ENCODE peak calls at places on chromosomes 13 and 19, in five cellular contexts. S is fibroblast of lung, M is stomach, E is mammary epithelial cell, V is A549. A is an unnamed sample. For H3K9me3, the result is how much of the 10 kb centered on the place peaks cover.

GRCh38 chr19:47106819-47107200 is 6.8 kb downstream of the ZC3H4 start:
- DNase-seq in S (no peak), M (no peak), E (no peak), V (no peak), A (no peak)

GRCh38 chr13:40682449-40683240 is 16.2 kb upstream of the FOXO1 start:
- DNase-seq in S (peak), M (no peak), E (no peak), V (peak), A (no peak)

GRCh38 chr13:93066187-93066586 is 160.4 kb upstream of the GPC6 start:
- DNase-seq in S (peak), M (no peak), E (peak), V (no peak), A (no peak)

GRCh38 chr13:33348366-33348765 is 62.8 kb upstream of the STARD13 start:
- DNase-seq in S (peak), M (no peak), E (no peak), V (no peak), A (no peak)

GRCh38 chr19:16088351-16088984 is 12.2 kb downstream of the TPM4 start:
- DNase-seq in S (peak), M (peak), E (no peak), V (peak), A (no peak)

GRCh38 chr19:35404879-35405622 is 34.2 kb downstream of the GPR42 start:
- DNase-seq in S (peak), M (peak), E (peak), V (peak), A (no peak)

GRCh38 chr19:53958168-53958571 is 4.6 kb upstream of the CACNG8 start:
- DNase-seq in S (no peak), M (no peak), E (no peak), V (no peak), A (no peak)

GRCh38 chr13:60230593-60230992 is 66.9 kb upstream of the DIAPH3 start:
- DNase-seq in S (peak), M (no peak), E (no peak), V (no peak), A (no peak)

GRCh38 chr13:48265217-48265815 is 32.3 kb downstream of the ITM2B start:
- DNase-seq in S (no peak), M (no peak), E (no peak), V (no peak), A (no peak)

GRCh38 chr19:18603255-18603957 is 3.2 kb downstream of the CRLF1 start:
- DNase-seq in S (no peak), M (no peak), E (no peak), V (peak), A (no peak)

GRCh38 chr13:75643693-75644092 is 7.6 kb downstream of the LMO7 start:
- DNase-seq in S (no peak), M (no peak), E (no peak), V (no peak), A (no peak)

GRCh38 chr13:25847635-25848616 is 203.9 kb downstream of the SHISA2 start:
- DNase-seq in S (no peak), M (no peak), E (no peak), V (no peak), A (no peak)

GRCh38 chr13:40490086-40490723 is 176.2 kb downstream of the FOXO1 start:
- DNase-seq in S (no peak), M (peak), E (no peak), V (no peak), A (no peak)

GRCh38 chr19:2426661-2427322 is 594 bp downstream of the TIMM13 start:
- DNase-seq in S (peak), M (peak), E (peak), V (peak), A (no peak)

GRCh38 chr13:99542788-99543406 is 41.6 kb downstream of the TM9SF2 start:
- DNase-seq in S (no peak), M (no peak), E (no peak), V (no peak), A (peak)

GRCh38 chr13:80339841-80340642 is 884 bp downstream of the SPRY2 start:
- DNase-seq in S (peak), M (peak), E (peak), V (peak), A (no peak)

GRCh38 chr19:10670876-10671804 is 17.0 kb downstream of the ILF3 start:
- DNase-seq in S (no peak), M (no peak), E (no peak), V (no peak), A (no peak)

GRCh38 chr13:43787998-43788397 is 1.2 kb upstream of the ENOX1 start:
- DNase-seq in S (peak), M (no peak), E (no peak), V (peak), A (no peak)

GRCh38 chr13:106357198-106357597 is 178.3 kb downstream of the EFNB2 start:
- DNase-seq in S (no peak), M (no peak), E (peak), V (no peak), A (no peak)

GRCh38 chr13:25738797-25739196 is 313.0 kb downstream of the SHISA2 start:
- DNase-seq in S (no peak), M (no peak), E (no peak), V (no peak), A (no peak)

GRCh38 chr13:94494021-94494420 is 14.5 kb upstream of the DCT start:
- DNase-seq in S (no peak), M (no peak), E (no peak), V (no peak), A (no peak)

GRCh38 chr19:47475460-47475859 is 3.8 kb upstream of the SLC8A2 start:
- DNase-seq in S (no peak), M (no peak), E (no peak), V (no peak), A (no peak)

GRCh38 chr19:33510728-33511255 is 10.8 kb downstream of the PEPD start:
- DNase-seq in S (no peak), M (no peak), E (no peak), V (no peak), A (no peak)

GRCh38 chr13:35765941-35766340 is 289.5 kb upstream of the MAB21L1 start:
- DNase-seq in S (no peak), M (no peak), E (no peak), V (no peak), A (no peak)

GRCh38 chr13:99967498-99967883 is 4.1 kb downstream of the ZIC5 start:
- DNase-seq in S (no peak), M (no peak), E (no peak), V (no peak), A (no peak)

GRCh38 chr13:41384749-41385503 is 72.4 kb upstream of the RGCC start:
- DNase-seq in S (peak), M (no peak), E (no peak), V (peak), A (no peak)

GRCh38 chr13:47484564-47484963 is 516.5 kb downstream of the SUCLA2 start:
- DNase-seq in S (peak), M (no peak), E (peak), V (no peak), A (no peak)

GRCh38 chr13:113151745-113152707 is 6.4 kb upstream of the PROZ start:
- DNase-seq in S (peak), M (no peak), E (no peak), V (no peak), A (no peak)

GRCh38 chr19:14203258-14203657 is 2.7 kb downstream of the ADGRL1 start:
- DNase-seq in S (no peak), M (no peak), E (no peak), V (no peak), A (no peak)

GRCh38 chr13:20291037-20291436 is 58.9 kb upstream of the GJB6 start:
- DNase-seq in S (no peak), M (no peak), E (no peak), V (no peak), A (no peak)

GRCh38 chr19:44113138-44113783 is at the start of gene ZNF225:
- DNase-seq in S (peak), M (peak), E (peak), V (peak), A (peak)

GRCh38 chr19:44111910-44112463 is 1.2 kb upstream of the ZNF225 start:
- DNase-seq in S (peak), M (no peak), E (peak), V (no peak), A (no peak)

GRCh38 chr19:44112802-44113137 is 429 bp upstream of the ZNF225 start:
- DNase-seq in S (no peak), M (no peak), E (no peak), V (no peak), A (no peak)

GRCh38 chr19:44107751-44108150 is 5.4 kb upstream of the ZNF225 start:
- DNase-seq in S (no peak), M (no peak), E (no peak), V (no peak), A (no peak)

DNA sequence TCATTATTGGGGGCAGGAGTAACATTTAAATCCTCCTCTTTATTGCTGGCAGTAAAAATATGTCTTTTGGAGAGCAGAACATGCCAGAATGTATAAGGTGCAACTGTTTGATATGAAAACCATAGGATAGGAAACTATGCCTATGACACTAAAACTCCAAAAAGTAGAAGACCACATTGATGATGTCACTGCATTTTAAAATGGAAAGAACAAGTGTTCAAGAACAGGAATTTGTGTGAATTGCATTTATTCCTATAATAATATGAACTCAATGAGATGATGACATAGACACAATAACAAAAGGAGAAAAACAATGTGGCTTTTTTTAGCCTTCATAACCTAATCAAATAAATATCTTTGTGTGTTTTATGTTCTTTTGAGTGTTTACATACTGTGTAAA is 3.7 kb upstream of the ZNF225 start:
- DNase-seq in S (no peak), M (no peak), E (no peak), V (no peak), A (no peak)
- H3K9me3 ChIP-seq in S (under half), M (under half), E (under half), V (half or more), A (half or more)

GRCh38 chr19:13022111-13022858 is 27.0 kb downstream of the NFIX start:
- DNase-seq in S (peak), M (no peak), E (peak), V (no peak), A (no peak)
- H3K9me3 ChIP-seq in S (under half), M (under half), E (under half), V (under half), A (under half)

GRCh38 chr13:111511219-111511732 is 190.8 kb downstream of the TEX29 start:
- DNase-seq in S (no peak), M (no peak), E (no peak), V (no peak), A (no peak)
- H3K9me3 ChIP-seq in S (under half), M (under half), E (under half), V (under half), A (under half)

DNA sequence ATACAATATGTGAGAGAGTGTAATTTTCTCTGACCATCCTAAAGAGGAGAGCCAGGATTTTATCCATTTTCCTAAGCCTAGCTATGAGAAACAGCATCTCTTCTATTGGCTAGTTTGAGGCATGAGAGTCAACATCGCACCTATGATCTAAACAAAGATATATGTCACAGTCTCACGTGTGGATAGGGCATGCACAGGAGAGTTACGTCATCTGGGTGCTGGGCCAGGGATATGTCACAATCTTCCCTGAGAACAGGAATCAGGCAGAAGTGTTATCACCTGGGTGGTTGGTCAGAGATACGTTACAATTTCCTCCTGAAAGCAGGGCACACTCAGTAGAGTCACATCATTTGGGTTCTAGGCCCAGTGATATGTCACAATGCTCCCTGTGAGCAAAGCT is 53.9 kb upstream of the ZNF730 start:
- DNase-seq in S (no peak), M (no peak), E (no peak), V (no peak), A (no peak)
- H3K9me3 ChIP-seq in S (under half), M (under half), E (under half), V (under half), A (under half)

DNA sequence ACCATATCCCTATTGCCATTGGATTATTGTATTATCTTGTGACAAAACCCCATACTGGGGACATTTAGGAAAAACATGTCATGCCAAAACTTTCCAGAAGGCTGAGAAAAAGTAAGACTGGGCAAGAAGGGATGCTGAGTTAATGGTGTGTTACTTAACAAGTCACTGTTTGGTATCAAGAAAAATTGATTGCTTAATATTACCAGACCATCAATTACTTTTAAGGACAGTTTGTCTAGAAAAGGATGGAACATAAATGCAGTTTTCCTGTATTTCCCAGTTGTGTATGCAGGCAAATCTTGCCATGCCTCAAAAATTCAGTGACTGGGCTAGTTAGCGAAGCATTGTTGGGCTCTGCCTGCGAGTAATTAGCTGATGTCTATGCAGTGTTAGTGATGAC is 705.6 kb upstream of the MIR17HG start:
- DNase-seq in S (no peak), M (no peak), E (no peak), V (no peak), A (no peak)
- H3K9me3 ChIP-seq in S (under half), M (under half), E (under half), V (under half), A (under half)

GRCh38 chr19:20640545-20640944 is 20.8 kb downstream of the ZNF626 start:
- DNase-seq in S (no peak), M (no peak), E (no peak), V (no peak), A (no peak)
- H3K9me3 ChIP-seq in S (under half), M (under half), E (under half), V (under half), A (under half)

DNA sequence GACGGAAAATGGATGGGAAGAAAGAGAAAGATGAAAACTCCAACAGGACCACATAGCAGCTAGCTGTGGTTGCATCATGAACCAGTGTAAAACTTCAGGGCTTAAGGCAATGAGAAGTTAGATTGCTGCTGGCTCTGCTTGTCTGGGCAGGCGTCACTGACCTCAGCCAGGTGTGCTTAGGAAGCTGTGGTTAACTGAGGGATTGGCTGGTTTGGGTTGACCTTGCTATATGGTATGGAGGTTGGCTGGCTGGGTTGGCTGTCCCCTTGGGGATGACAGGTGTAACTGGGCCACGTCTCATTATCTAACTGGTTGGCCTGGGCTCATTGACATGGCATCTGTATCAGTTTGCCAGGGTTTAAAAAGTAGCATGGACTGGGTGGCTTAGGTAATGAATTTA is 40.9 kb downstream of the NLRP4 start:
- DNase-seq in S (no peak), M (no peak), E (no peak), V (no peak), A (no peak)
- H3K9me3 ChIP-seq in S (under half), M (under half), E (under half), V (under half), A (under half)

A was measured in esophagus squamous epithelium.